ENCODE peak calls at places on chromosomes 16 and 17, in seven cellular contexts. L is adrenal gland, C is esophagus squamous epithelium, T is uterus, U is HCT116, K is stomach, O is breast epithelium. X is an unnamed sample.

GRCh38 chr16:3536851-3537250 is 36.0 kb downstream of the CLUAP1 start:
- DNase-seq in U (no peak), O (no peak), L (peak; percentile 71), K (no peak), C (no peak), T (no peak), X (no peak)

GRCh38 chr16:9447195-9447551 is 355.7 kb downstream of the HAPSTR1 start:
- DNase-seq in U (no peak), K (peak; percentile 56), O (no peak), C (no peak), L (peak; percentile 55), T (no peak), X (no peak)

GRCh38 chr16:78385406-78385805 is 286.0 kb downstream of the WWOX start:
- DNase-seq in C (no peak), K (no peak), U (no peak), T (no peak), L (no peak), O (no peak), X (no peak)

GRCh38 chr17:81435636-81436293 is 40.5 kb downstream of the BAHCC1 start:
- DNase-seq in K (no peak), L (no peak), T (no peak), C (no peak), U (no peak), O (no peak), X (no peak)

GRCh38 chr17:27315796-27316465 is 22.0 kb downstream of the WSB1 start:
- DNase-seq in T (no peak), C (no peak), U (no peak), L (no peak), O (no peak), K (no peak), X (no peak)

GRCh38 chr16:85975421-85976100 is 76.6 kb downstream of the IRF8 start:
- DNase-seq in L (no peak), U (no peak), T (no peak), O (no peak), K (peak; percentile 43), C (no peak), X (no peak)

GRCh38 chr17:36813957-36814356 is 123.3 kb upstream of the LHX1 start:
- DNase-seq in L (no peak), T (no peak), C (no peak), K (no peak), U (no peak), O (no peak), X (no peak)

GRCh38 chr17:19238167-19238505 is 970 bp downstream of the EPN2 start:
- DNase-seq in C (no peak), K (peak; percentile 55), U (no peak), L (peak; percentile 63), O (no peak), T (peak; percentile 44), X (no peak)

GRCh38 chr17:77312786-77313599 is 172.2 kb downstream of the SEC14L1 start:
- DNase-seq in K (peak; percentile 75), O (peak; percentile 69), T (peak; percentile 76), C (no peak), U (no peak), L (peak; percentile 87), X (peak; percentile 79)

GRCh38 chr17:28612936-28613872 is 781 bp downstream of the RSKR start:
- DNase-seq in O (no peak), T (peak; percentile 26), C (no peak), K (peak; percentile 33), L (peak; percentile 69), U (no peak), X (peak; percentile 49)

GRCh38 chr16:81586421-81586820 is 141.8 kb downstream of the CMIP start:
- DNase-seq in C (no peak), U (peak; percentile 74), K (no peak), T (no peak), L (no peak), O (no peak), X (no peak)

GRCh38 chr16:48082516-48082915 is 73.3 kb downstream of the ABCC12 start:
- DNase-seq in C (no peak), U (no peak), O (no peak), L (no peak), K (no peak), T (no peak), X (no peak)

GRCh38 chr17:75315541-75316243 is 26.5 kb upstream of the SLC25A19 start:
- DNase-seq in U (no peak), L (no peak), K (no peak), T (no peak), C (no peak), O (no peak), X (no peak)

GRCh38 chr17:40358323-40359038 is 6.1 kb downstream of the GJD3 start:
- DNase-seq in L (peak; percentile 97), U (peak; percentile 64), T (peak; percentile 91), O (peak; percentile 84), K (peak; percentile 94), C (no peak), X (peak; percentile 98)

GRCh38 chr16:19822534-19822933 is 62.1 kb downstream of the GPRC5B start:
- DNase-seq in T (no peak), U (no peak), C (no peak), L (no peak), O (no peak), K (no peak), X (no peak)

GRCh38 chr16:72256398-72257048 is 84.6 kb upstream of the PMFBP1 start:
- DNase-seq in O (no peak), L (no peak), K (no peak), C (no peak), U (no peak), T (no peak), X (no peak)

GRCh38 chr17:7720125-7720524 is 2.6 kb downstream of the DNAH2 start:
- DNase-seq in C (no peak), U (no peak), T (no peak), K (no peak), L (no peak), O (no peak), X (no peak)

GRCh38 chr17:74870512-74870911 is 2.3 kb downstream of the FDXR start:
- DNase-seq in O (no peak), C (no peak), T (peak; percentile 70), L (peak; percentile 97), K (no peak), U (no peak), X (no peak)

GRCh38 chr17:47957591-47958490 is at the start of gene PRR15L:
- DNase-seq in L (no peak), U (no peak), C (no peak), T (no peak), K (peak; percentile 93), O (peak; percentile 71), X (no peak)

GRCh38 chr17:81870155-81870977 is 771 bp downstream of the ARHGDIA start:
- DNase-seq in U (no peak), C (no peak), L (peak; percentile 78), K (peak; percentile 40), O (no peak), T (peak; percentile 42), X (no peak)

GRCh38 chr17:27915715-27916114 is 22.6 kb upstream of the LYRM9 start:
- DNase-seq in U (no peak), T (no peak), O (no peak), L (no peak), K (no peak), C (no peak), X (no peak)

GRCh38 chr17:43530303-43531081 is 15.6 kb downstream of the ETV4 start:
- DNase-seq in U (peak; percentile 37), L (peak; percentile 90), T (peak; percentile 73), O (peak; percentile 79), K (peak; percentile 41), C (no peak), X (peak; percentile 51)

GRCh38 chr16:73125860-73126259 is 77.9 kb upstream of the ZFHX3 start:
- DNase-seq in O (no peak), L (no peak), T (no peak), C (no peak), U (no peak), K (no peak), X (no peak)

GRCh38 chr16:56930516-56931252 is 1.3 kb upstream of the HERPUD1 start:
- DNase-seq in U (no peak), L (no peak), O (no peak), K (no peak), C (no peak), T (no peak), X (no peak)
- TF ChIP-seq POLR2A in U (no peak), L (no peak), O (no peak), K (no peak), C (no peak), T (no peak), X (no peak)

DNA sequence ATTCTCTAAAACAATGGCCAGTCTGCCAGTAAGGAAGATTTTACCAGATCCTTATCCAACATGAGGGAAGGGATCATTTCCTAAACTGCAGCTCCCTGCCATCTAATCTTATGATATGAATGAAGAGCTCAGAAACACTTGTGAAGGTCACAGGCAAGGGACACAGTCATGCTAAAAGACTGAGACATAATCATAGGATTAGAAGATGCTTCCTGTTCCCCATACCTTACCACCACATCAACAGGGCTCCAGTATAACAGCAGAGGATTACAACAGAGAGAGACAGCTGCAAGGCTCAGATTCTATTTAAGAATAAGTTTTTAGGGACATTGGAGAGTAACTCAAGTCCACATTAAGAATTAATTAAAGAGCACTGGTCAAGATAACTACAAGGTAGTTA is 93.3 kb downstream of the BRIP1 start:
- DNase-seq in L (no peak), T (no peak), O (no peak), K (no peak), U (no peak), C (no peak), X (no peak)
- TF ChIP-seq CTCF in L (no peak), T (no peak), O (no peak), K (no peak), U (no peak), C (no peak), X (no peak)

GRCh38 chr17:42512733-42513251 is 23.2 kb upstream of the NAGLU start:
- DNase-seq in C (no peak), O (no peak), K (no peak), U (no peak), T (no peak), L (no peak), X (no peak)
- H3K36me3 ChIP-seq in C (peaks cover 18% of the 10 kb centered on the region), O (no peaks in the 10 kb centered on the region), K (peaks cover 50% of the 10 kb centered on the region), U (peaks cover 13% of the 10 kb centered on the region), T (no peaks in the 10 kb centered on the region), L (no peaks in the 10 kb centered on the region), X (no peaks in the 10 kb centered on the region)

GRCh38 chr16:66937725-66938337 is 2.5 kb downstream of the CES2 start:
- DNase-seq in L (no peak), O (no peak), K (no peak), U (no peak), C (no peak), T (no peak), X (no peak)

GRCh38 chr16:66936889-66937554 is 1.7 kb downstream of the CES2 start:
- DNase-seq in T (no peak), C (no peak), K (no peak), O (no peak), L (no peak), U (no peak), X (no peak)

GRCh38 chr16:66934138-66934838 is at the start of gene CIAO2B:
- DNase-seq in T (peak; percentile 90), U (peak; percentile 66), L (peak; percentile 95), O (peak; percentile 80), K (peak; percentile 92), C (no peak), X (peak; percentile 86)

GRCh38 chr16:66935319-66936011 is at the start of gene CES2:
- DNase-seq in O (peak; percentile 75), K (peak; percentile 86), U (no peak), C (no peak), T (no peak), L (peak; percentile 90), X (no peak)

DNA sequence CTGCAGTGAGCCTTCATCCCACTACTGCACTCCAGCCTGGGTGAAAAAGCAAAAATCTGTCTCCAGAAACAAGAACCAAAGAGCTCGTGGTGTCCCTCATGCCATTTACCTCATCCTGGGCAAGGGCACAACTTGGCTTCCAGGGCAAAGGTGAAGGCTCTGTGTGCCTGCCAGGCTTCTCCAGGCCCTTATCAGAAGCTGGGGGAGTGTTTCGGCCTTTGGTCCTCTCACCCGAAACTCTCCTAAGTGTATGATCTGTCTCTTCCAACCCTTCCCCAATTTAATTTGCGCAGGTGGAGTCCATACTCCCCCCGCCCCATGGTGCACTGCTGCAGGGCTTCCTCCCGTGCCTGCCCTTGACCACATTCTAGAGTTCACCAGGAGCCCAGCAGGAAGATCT is 1.1 kb downstream of the CES2 start:
- DNase-seq in T (no peak), O (no peak), L (no peak), K (peak; percentile 37), U (no peak), C (no peak), X (no peak)
- TF ChIP-seq POLR2A in T (no peak), O (no peak), L (no peak), K (no peak), U (no peak), C (no peak), X (no peak)